ENCODE peak calls at places on chromosome 20, in seven cellular contexts. S is SK-N-SH, U is GM23338, O is breast epithelium, R is spleen, I is sigmoid colon, W is upper lobe of left lung. Y is an unnamed sample.
A peak's percentile ranks its signal among the peaks of the same experiment; 100 is the strongest.

GRCh38 chr20:43379239-43379917 is 78.3 kb upstream of the SRSF6 start:
- DNase-seq in O (no peak), W (no peak), U (no peak), S (no peak), R (no peak), I (no peak), Y (no peak)

GRCh38 chr20:21548390-21549035 is 34.6 kb upstream of the NKX2-2 start:
- DNase-seq in U (no peak), R (no peak), S (no peak), O (no peak), W (no peak), I (no peak), Y (no peak)

GRCh38 chr20:20425785-20426471 is 58.0 kb downstream of the INSM1 start:
- DNase-seq in R (no peak), S (peak; percentile 35), W (no peak), U (no peak), I (no peak), O (no peak), Y (no peak)

GRCh38 chr20:33305591-33306057 is 22.6 kb downstream of the BPIFB1 start:
- DNase-seq in O (no peak), I (no peak), S (no peak), U (no peak), R (no peak), W (no peak), Y (no peak)

GRCh38 chr20:41572010-41572572 is 46.1 kb downstream of the CHD6 start:
- DNase-seq in S (no peak), W (no peak), I (no peak), O (no peak), R (no peak), U (no peak), Y (no peak)

GRCh38 chr20:34654207-34654744 is 22.6 kb downstream of the PIGU start:
- DNase-seq in W (no peak), R (no peak), S (no peak), U (no peak), I (no peak), O (no peak), Y (no peak)

GRCh38 chr20:43023836-43024235 is 165.9 kb downstream of the PTPRT start:
- DNase-seq in O (no peak), I (no peak), R (no peak), W (no peak), U (no peak), S (no peak), Y (no peak)

GRCh38 chr20:7094438-7094997 is 327.0 kb downstream of the BMP2 start:
- DNase-seq in S (peak; percentile 22), O (no peak), R (no peak), U (peak; percentile 65), I (no peak), W (peak; percentile 31), Y (no peak)

GRCh38 chr20:57106030-57106682 is 160.3 kb downstream of the BMP7 start:
- DNase-seq in I (no peak), U (peak; percentile 38), S (peak; percentile 69), R (no peak), W (no peak), O (no peak), Y (no peak)

GRCh38 chr20:54650201-54650722 is 174.9 kb downstream of the DOK5 start:
- DNase-seq in I (no peak), O (no peak), R (no peak), U (no peak), W (no peak), S (no peak), Y (no peak)

GRCh38 chr20:54649511-54649962 is 174.1 kb downstream of the DOK5 start:
- DNase-seq in U (peak; percentile 91), S (peak; percentile 66), W (peak; percentile 48), I (peak; percentile 81), R (no peak), O (peak; percentile 83), Y (peak; percentile 92)

GRCh38 chr20:54654460-54654859 is 179.1 kb downstream of the DOK5 start:
- DNase-seq in O (no peak), I (no peak), R (no peak), S (no peak), U (no peak), W (no peak), Y (no peak)

GRCh38 chr20:54648421-54649142 is 173.2 kb downstream of the DOK5 start:
- DNase-seq in U (no peak), R (no peak), I (no peak), W (no peak), S (no peak), O (no peak), Y (no peak)

DNA sequence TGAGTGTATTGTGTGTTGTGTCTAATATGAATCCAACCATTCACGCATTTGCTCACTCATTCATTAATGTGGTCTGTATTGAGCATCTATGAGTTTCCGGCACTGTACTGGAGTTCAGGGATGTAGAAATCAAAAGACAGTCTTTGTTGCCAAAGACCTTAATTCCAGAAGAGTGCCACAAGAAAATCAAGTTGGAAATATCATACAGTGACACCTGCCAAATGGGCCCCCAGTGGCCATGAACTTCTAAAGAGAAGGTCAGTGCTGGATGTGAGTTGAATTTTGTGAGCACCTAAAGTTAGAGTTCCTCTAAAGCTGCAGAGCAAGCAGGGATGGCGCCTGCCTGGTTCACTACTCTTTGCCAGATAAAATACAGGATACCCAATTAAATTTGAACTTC is 175.9 kb downstream of the DOK5 start:
- DNase-seq in W (no peak), R (no peak), I (no peak), S (no peak), O (no peak), U (no peak), Y (no peak)
- H3K4me1 ChIP-seq in W (no peaks in the 10 kb centered on the region), R (no peaks in the 10 kb centered on the region), I (no peaks in the 10 kb centered on the region), S (no peaks in the 10 kb centered on the region), O (no peaks in the 10 kb centered on the region), U (peaks cover 6% of the 10 kb centered on the region), Y (peaks cover 6% of the 10 kb centered on the region)

GRCh38 chr20:31604567-31605030 is 490 bp upstream of the ID1 start:
- DNase-seq in I (no peak), S (no peak), R (no peak), U (peak; percentile 57), W (no peak), O (no peak), Y (no peak)

GRCh38 chr20:31605902-31606677 is 1.0 kb downstream of the ID1 start:
- DNase-seq in S (peak; percentile 52), W (peak; percentile 31), I (peak; percentile 72), U (peak; percentile 65), O (no peak), R (peak; percentile 83), Y (peak; percentile 35)

GRCh38 chr20:31603822-31604566 is 1.1 kb upstream of the ID1 start:
- DNase-seq in U (peak; percentile 100), I (peak; percentile 97), R (peak; percentile 95), S (peak; percentile 90), W (peak; percentile 99), O (peak; percentile 86), Y (peak; percentile 96)

GRCh38 chr20:31606678-31606927 is 1.5 kb downstream of the ID1 start:
- DNase-seq in O (no peak), U (peak; percentile 88), S (no peak), R (no peak), I (no peak), W (no peak), Y (no peak)

GRCh38 chr20:31605031-31605901 is at the start of gene ID1:
- DNase-seq in S (peak; percentile 92), O (peak; percentile 89), W (peak; percentile 97), I (peak; percentile 97), R (peak; percentile 97), U (peak; percentile 99), Y (peak; percentile 95)
- TF ChIP-seq POLR2AphosphoS5 in S (peak; percentile 100), O (peak; percentile 99), W (peak; percentile 100), I (peak; percentile 99), R (peak; percentile 97), U (peak; percentile 100), Y (peak; percentile 99)

GRCh38 chr20:1896859-1897258 is 1.7 kb downstream of the SIRPA start:
- DNase-seq in W (no peak), R (no peak), U (no peak), I (no peak), S (no peak), O (no peak), Y (no peak)
- H3K4me1 ChIP-seq in W (peaks cover 42% of the 10 kb centered on the region), R (peaks cover 78% of the 10 kb centered on the region), U (peaks cover 17% of the 10 kb centered on the region), I (peaks cover 76% of the 10 kb centered on the region), S (peaks cover 13% of the 10 kb centered on the region), O (peaks cover 12% of the 10 kb centered on the region), Y (peaks cover 11% of the 10 kb centered on the region)

GRCh38 chr20:37890643-37891042 is 12.3 kb upstream of the VSTM2L start:
- DNase-seq in U (no peak), O (no peak), W (no peak), R (no peak), S (no peak), I (no peak), Y (no peak)

GRCh38 chr20:37892001-37892400 is 10.9 kb upstream of the VSTM2L start:
- DNase-seq in R (no peak), I (no peak), S (no peak), W (no peak), O (no peak), U (no peak), Y (no peak)

GRCh38 chr20:37894454-37894853 is 8.5 kb upstream of the VSTM2L start:
- DNase-seq in I (no peak), R (no peak), O (no peak), S (no peak), U (no peak), W (no peak), Y (no peak)

GRCh38 chr20:37897008-37897548 is 5.8 kb upstream of the VSTM2L start:
- DNase-seq in U (peak; percentile 75), O (no peak), S (peak; percentile 76), R (no peak), I (no peak), W (no peak), Y (no peak)

DNA sequence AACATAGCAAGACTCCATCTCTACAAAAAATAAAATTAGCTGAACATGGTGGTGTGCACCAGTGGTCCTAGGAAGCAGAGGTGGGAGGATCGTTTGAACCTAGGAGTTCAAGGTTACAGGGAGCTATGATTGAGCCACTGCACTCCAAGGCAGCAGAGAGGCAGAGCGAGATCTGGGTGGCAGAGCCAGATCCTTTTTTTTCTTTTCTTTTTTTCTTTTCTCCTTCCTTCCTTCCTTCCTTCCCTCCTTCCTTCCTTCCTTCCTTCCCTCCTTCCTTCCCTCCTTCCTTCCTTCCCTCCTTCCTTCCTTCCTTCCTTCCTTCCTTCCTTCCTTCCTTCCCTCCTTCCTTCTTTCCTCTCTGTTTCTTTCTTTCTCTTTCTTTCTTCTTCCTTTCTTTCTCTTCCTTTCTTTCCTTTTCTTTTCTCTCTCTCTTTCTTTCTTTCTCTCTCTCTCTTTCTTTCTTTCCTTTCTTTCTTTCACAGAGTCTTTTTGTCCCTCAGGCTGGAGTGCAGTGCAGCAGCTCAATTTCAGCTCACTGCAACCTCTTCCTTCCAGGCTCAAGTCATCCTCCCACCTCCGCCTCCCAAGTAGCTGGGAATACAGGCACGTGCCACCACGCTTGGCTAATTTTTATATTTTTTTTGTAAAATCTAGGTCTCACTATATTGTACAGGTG is 9.2 kb upstream of the VSTM2L start:
- DNase-seq in O (no peak), S (no peak), U (no peak), W (no peak), R (no peak), I (no peak), Y (no peak)
- TF ChIP-seq POLR2AphosphoS5 in O (no peak), S (no peak), U (no peak), W (no peak), R (no peak), I (no peak), Y (no peak)

DNA sequence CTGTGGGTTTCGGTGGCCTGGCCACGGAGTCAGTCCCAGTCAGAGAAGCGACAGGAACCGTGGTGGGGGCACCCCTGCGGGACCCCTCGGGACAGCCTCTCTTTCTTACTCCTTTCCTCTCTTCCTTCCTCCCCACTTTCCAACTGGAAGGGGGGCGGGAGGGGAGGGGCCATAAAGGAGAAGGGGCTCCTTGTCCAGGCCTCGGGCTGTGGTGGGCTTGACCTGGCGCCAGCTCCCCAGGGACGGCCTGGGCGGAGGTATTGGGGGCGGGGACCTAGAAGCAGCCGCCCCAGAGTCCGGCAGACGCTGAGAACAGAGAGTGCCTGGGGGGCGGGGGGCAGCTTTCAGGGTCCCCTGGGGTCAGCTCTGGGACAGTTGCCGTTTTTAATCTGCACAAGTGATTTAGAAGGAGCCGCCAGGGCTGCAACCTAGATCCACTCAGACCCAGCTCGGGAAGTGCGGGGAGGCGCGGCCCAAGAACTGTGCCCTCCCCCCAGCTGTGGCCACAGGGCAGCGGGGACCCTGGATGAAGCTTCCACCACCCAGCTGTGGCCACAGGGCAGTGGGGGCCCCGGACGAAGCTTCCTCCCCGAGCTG is 6.4 kb upstream of the ABHD16B start:
- DNase-seq in I (no peak), R (peak; percentile 80), U (no peak), W (no peak), O (no peak), S (peak; percentile 68), Y (no peak)
- H3K4me1 ChIP-seq in I (peaks cover 34% of the 10 kb centered on the region), R (peaks cover 61% of the 10 kb centered on the region), U (peaks cover 41% of the 10 kb centered on the region), W (peaks cover 53% of the 10 kb centered on the region), O (peaks cover 28% of the 10 kb centered on the region), S (no peaks in the 10 kb centered on the region), Y (peaks cover 51% of the 10 kb centered on the region)

Y was measured in stomach.